ENCODE peak calls at places on chromosomes 1 and 21, in five cellular contexts. D is A549, E is GM12878, J is K562, R is HepG2. V is an unnamed sample.

GRCh38 chr1:90925928-90926869 is 95.6 kb downstream of the ZNF644 start:
- DNase-seq in J (peak; percentile 66), D (peak; percentile 2), E (no peak), R (peak; percentile 23), V (peak; percentile 65)

GRCh38 chr21:36661511-36662309 is 37.2 kb upstream of the SIM2 start:
- DNase-seq in R (peak; percentile 96), J (peak; percentile 62), D (peak; percentile 54), E (no peak), V (peak; percentile 78)

GRCh38 chr1:160097911-160098851 is at the start of gene IGSF8:
- DNase-seq in D (peak; percentile 82), J (peak; percentile 92), E (peak; percentile 44), R (peak; percentile 68), V (peak; percentile 95)

GRCh38 chr1:112325504-112325903 is 70.5 kb upstream of the CTTNBP2NL start:
- DNase-seq in R (no peak), J (no peak), D (no peak), E (no peak), V (peak; percentile 21)

GRCh38 chr1:87942165-87942564 is 613.5 kb downstream of the LMO4 start:
- DNase-seq in J (no peak), D (no peak), E (no peak), R (no peak), V (no peak)

GRCh38 chr1:65148548-65149390 is 766 bp downstream of the AK4 start:
- DNase-seq in E (peak; percentile 45), D (peak; percentile 40), R (no peak), J (peak; percentile 51), V (peak; percentile 79)

GRCh38 chr1:177925006-177925405 is 44.9 kb downstream of the SEC16B start:
- DNase-seq in E (no peak), D (no peak), R (no peak), J (no peak), V (no peak)

GRCh38 chr21:31370893-31371652 is 27.0 kb upstream of the TIAM1 start:
- DNase-seq in J (no peak), R (no peak), E (no peak), D (no peak), V (no peak)

GRCh38 chr1:176943783-176944182 is 220.7 kb downstream of the ASTN1 start:
- DNase-seq in D (no peak), E (no peak), J (no peak), R (no peak), V (no peak)

GRCh38 chr1:229266832-229267500 is 3.9 kb upstream of the RAB4A start:
- DNase-seq in E (no peak), J (no peak), D (no peak), R (no peak), V (no peak)

GRCh38 chr1:203667616-203668015 is 41.0 kb downstream of the ATP2B4 start:
- DNase-seq in J (no peak), E (no peak), D (no peak), R (no peak), V (no peak)

GRCh38 chr1:54480201-54480848 is 67.7 kb upstream of the ACOT11 start:
- DNase-seq in J (peak; percentile 54), E (no peak), D (no peak), R (no peak), V (peak; percentile 88)

GRCh38 chr21:33651965-33652680 is 9.8 kb downstream of the ITSN1 start:
- DNase-seq in D (no peak), E (no peak), J (no peak), R (no peak), V (peak; percentile 47)

GRCh38 chr1:89563957-89564604 is 39.5 kb downstream of the LRRC8B start:
- DNase-seq in R (no peak), D (no peak), J (no peak), E (no peak), V (no peak)

GRCh38 chr1:67749263-67749843 is 64.4 kb downstream of the GADD45A start:
- DNase-seq in J (no peak), E (no peak), R (no peak), D (no peak), V (peak; percentile 80)

GRCh38 chr1:62144238-62144831 is 50.3 kb upstream of the L1TD1 start:
- DNase-seq in R (peak; percentile 39), J (peak; percentile 16), E (no peak), D (peak; percentile 41), V (peak; percentile 82)

GRCh38 chr1:113303252-113303651 is 87.1 kb upstream of the MAGI3 start:
- DNase-seq in J (peak; percentile 47), D (no peak), E (no peak), R (no peak), V (peak; percentile 32)

GRCh38 chr1:94622757-94623156 is 81.2 kb upstream of the F3 start:
- DNase-seq in E (no peak), D (peak; percentile 28), R (no peak), J (no peak), V (peak; percentile 49)

GRCh38 chr1:153866045-153866850 is 56.5 kb downstream of the GATAD2B start:
- DNase-seq in E (no peak), J (no peak), D (no peak), R (no peak), V (no peak)

GRCh38 chr1:179744401-179745130 is 1.5 kb downstream of the FAM163A start:
- DNase-seq in E (no peak), J (no peak), D (no peak), R (no peak), V (peak; percentile 5)

GRCh38 chr1:93607814-93608187 is 73.8 kb downstream of the BCAR3 start:
- DNase-seq in D (no peak), R (no peak), J (no peak), E (peak; percentile 76), V (no peak)

GRCh38 chr21:39000496-39000895 is 182.8 kb downstream of the PSMG1 start:
- DNase-seq in R (no peak), J (no peak), D (no peak), E (no peak), V (no peak)

GRCh38 chr1:51901151-51901550 is 22.6 kb upstream of the NRDC start:
- DNase-seq in J (no peak), D (no peak), E (no peak), R (no peak), V (no peak)

DNA sequence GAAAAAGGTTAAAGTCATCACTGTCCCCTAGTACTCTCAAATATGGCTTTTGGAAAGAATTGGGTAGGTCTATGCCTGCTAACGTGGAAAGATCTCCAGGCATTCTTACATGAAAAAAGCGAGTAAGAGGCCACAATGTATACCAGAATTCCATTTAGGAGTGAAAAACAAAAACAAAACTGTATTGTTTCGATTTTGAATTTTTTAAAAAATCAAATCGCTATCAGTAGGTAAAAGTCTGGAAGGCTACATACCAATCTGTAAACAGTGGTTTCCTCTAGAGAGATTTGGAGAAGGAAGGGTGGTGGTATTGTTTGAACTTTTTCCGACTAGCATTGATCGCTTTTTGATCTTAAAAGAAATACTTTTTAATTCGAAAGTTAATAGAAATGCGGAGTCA is 55.9 kb downstream of the RRAGC start:
- DNase-seq in D (no peak), E (no peak), J (no peak), R (no peak), V (no peak)
- TF ChIP-seq JUNB in D (no peak), E (no peak), J (no peak), R (no peak), V (no peak)

GRCh38 chr1:2126331-2127180 is 68.0 kb downstream of the FAAP20 start:
- DNase-seq in R (no peak), J (no peak), E (no peak), D (no peak), V (no peak)

GRCh38 chr1:2124446-2125198 is 70.0 kb downstream of the FAAP20 start:
- DNase-seq in R (no peak), E (no peak), J (no peak), D (no peak), V (no peak)

GRCh38 chr1:2127181-2128145 is 67.1 kb downstream of the FAAP20 start:
- DNase-seq in J (no peak), D (no peak), E (no peak), R (no peak), V (no peak)

GRCh38 chr1:2128189-2128901 is 66.2 kb downstream of the FAAP20 start:
- DNase-seq in J (no peak), E (no peak), R (no peak), D (no peak), V (no peak)

GRCh38 chr1:2125375-2126211 is 69.0 kb downstream of the FAAP20 start:
- DNase-seq in R (no peak), J (no peak), D (no peak), E (no peak), V (no peak)
- H3K4me3 ChIP-seq in R (no peak overlapping the region), J (no peak overlapping the region), D (no peak overlapping the region), E (no peak overlapping the region), V (no peak overlapping the region)

DNA sequence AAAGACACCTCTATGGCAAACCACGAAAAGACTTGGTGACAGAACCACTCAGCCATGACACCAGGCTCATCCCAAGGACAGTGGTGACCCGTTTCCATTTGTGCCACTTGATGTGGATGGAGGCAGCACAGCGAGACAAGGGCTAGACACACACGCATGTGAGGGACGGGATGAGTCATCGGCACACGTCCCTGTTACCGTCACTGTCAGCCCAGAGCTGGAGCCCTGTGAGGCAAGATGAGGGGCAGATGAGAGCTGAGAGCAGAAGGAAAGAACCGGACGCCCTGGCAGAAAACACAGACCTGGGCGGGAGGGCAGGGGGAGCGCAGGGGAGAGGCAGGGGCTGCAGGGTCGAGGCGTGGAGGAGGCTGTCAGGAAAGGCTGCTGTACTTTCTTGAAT is 57.8 kb downstream of the SIK1 start:
- DNase-seq in D (peak; percentile 47), E (no peak), J (no peak), R (peak; percentile 31), V (no peak)
- TF ChIP-seq JUNB in D (no peak), E (peak; percentile 74), J (peak; percentile 46), R (no peak), V (no peak)

GRCh38 chr1:16072095-16072494 is 1.4 kb downstream of the FAM131C start:
- DNase-seq in D (no peak), E (no peak), R (no peak), J (no peak), V (no peak)

GRCh38 chr1:16074217-16074616 is 766 bp upstream of the FAM131C start:
- DNase-seq in J (no peak), R (no peak), E (no peak), D (no peak), V (no peak)

GRCh38 chr1:16071614-16072013 is 1.8 kb downstream of the FAM131C start:
- DNase-seq in J (no peak), R (no peak), D (no peak), E (no peak), V (no peak)

GRCh38 chr1:16073490-16074104 is at the start of gene FAM131C:
- DNase-seq in R (no peak), D (peak; percentile 46), J (peak; percentile 80), E (no peak), V (peak; percentile 65)

DNA sequence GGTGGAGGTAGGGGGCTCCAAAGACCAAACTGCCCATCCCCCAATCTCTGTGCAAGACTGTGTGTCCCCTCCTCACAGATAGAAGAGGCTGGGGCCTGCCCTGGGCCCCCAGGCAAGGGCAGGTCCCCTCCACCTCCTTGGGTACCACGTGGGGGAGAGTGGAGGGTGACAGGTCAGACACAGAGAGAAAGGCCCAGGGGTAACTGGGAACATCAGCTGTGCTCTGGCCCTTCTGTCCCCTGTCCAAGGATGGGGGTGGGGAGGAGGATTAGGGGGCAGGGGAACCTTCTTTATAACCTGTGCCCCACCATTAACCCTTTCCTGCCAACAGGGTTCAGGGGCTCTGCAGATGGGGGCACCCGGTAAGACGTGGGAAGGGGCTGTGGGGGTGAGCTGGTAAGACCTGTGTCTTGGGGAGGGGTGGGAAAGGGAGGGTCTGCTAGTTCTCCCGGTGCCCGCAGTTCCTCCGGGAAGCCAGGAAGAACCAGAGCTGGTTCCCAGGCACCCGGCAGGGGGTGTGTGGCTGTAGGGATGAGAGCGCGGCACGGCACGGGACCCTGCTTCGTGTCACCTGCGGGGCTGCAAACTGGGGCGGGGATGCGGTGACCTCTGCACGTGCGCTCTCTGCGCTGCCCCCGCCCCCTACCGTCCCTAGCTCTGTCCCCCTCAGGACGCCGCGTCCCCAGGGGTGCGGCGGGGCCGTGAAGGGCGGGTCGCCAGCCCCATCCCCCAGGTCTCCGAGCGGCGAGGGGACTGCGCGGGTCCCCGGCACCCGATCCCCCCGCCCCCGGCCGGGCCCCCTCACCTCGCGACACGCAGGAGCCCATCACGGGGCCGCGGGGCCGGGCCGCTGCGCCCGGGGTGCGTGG is 601 bp downstream of the FAM131C start:
- DNase-seq in E (no peak), R (no peak), J (no peak), D (no peak), V (peak; percentile 66)
- H3K4me3 ChIP-seq in E (no peak overlapping the region), R (no peak overlapping the region), J (peak overlapping the region; percentile 41), D (peak overlapping the region; percentile 90), V (peak overlapping the region; percentile 59)